ENCODE peak calls at places on chromosomes 16 and 17, in nine cellular contexts. D is COR-L47; J is cardiac fibroblast; Z is lower lobe of right lung; W is EL; R is fibroblast of the conjunctiva; C is RPMI7951; V is stimulated activated CD8-positive, alpha-beta memory T cell treated with anti-CD3 and anti-CD28 coated beads, Interleukin-7, amount 100 ng/mL, for 4 hours; K is NCI-H774. N is an unnamed sample.

GRCh38 chr17:37568350-37569053 is 40.7 kb downstream of the SYNRG start:
- DNase-seq in D (no peak), J (peak; percentile 5), Z (no peak), W (no peak), R (no peak), C (no peak), V (no peak), K (no peak), N (no peak)

GRCh38 chr16:58409316-58409973 is 17.2 kb downstream of the GINS3 start:
- DNase-seq in D (no peak), J (peak; percentile 71), Z (peak; percentile 52), W (no peak), R (peak; percentile 42), C (peak; percentile 83), V (no peak), K (no peak), N (no peak)

GRCh38 chr17:64073771-64074703 is 53.6 kb upstream of the ICAM2 start:
- DNase-seq in D (peak; percentile 68), J (no peak), Z (no peak), W (no peak), R (no peak), C (no peak), V (no peak), K (peak; percentile 93), N (peak; percentile 64)

GRCh38 chr17:75388476-75389030 is 16.9 kb downstream of the GRB2 start:
- DNase-seq in D (no peak), J (no peak), Z (no peak), W (no peak), R (no peak), C (no peak), V (no peak), K (no peak), N (no peak)

GRCh38 chr16:67150833-67151396 is at the start of gene B3GNT9:
- DNase-seq in D (peak; percentile 65), J (peak; percentile 80), Z (peak; percentile 84), W (peak; percentile 80), R (peak; percentile 41), C (peak; percentile 74), V (no peak), K (peak; percentile 28), N (peak; percentile 57)

GRCh38 chr17:78946131-78946530 is 20.9 kb upstream of the TIMP2 start:
- DNase-seq in D (no peak), J (no peak), Z (no peak), W (no peak), R (no peak), C (no peak), V (no peak), K (no peak), N (no peak)

GRCh38 chr16:79723583-79724168 is 123.1 kb upstream of the MAF start:
- DNase-seq in D (no peak), J (no peak), Z (no peak), W (no peak), R (no peak), C (no peak), V (no peak), K (no peak), N (no peak)

GRCh38 chr17:1053661-1054360 is 56.9 kb downstream of the TIMM22 start:
- DNase-seq in D (no peak), J (no peak), Z (peak; percentile 37), W (no peak), R (no peak), C (no peak), V (no peak), K (no peak), N (no peak)

GRCh38 chr16:4868573-4868972 is 21.3 kb downstream of the UBN1 start:
- DNase-seq in D (no peak), J (no peak), Z (no peak), W (no peak), R (no peak), C (no peak), V (no peak), K (no peak), N (no peak)

GRCh38 chr17:36144014-36144413 is 32.4 kb downstream of the TBC1D3B start:
- DNase-seq in D (no peak), J (no peak), Z (no peak), W (no peak), R (no peak), C (no peak), V (no peak), K (no peak), N (no peak)

GRCh38 chr16:26665166-26665939 is 401.4 kb upstream of the C16orf82 start:
- DNase-seq in D (no peak), J (no peak), Z (no peak), W (no peak), R (no peak), C (no peak), V (no peak), K (peak; percentile 94), N (no peak)

GRCh38 chr16:89365044-89365467 is 125.3 kb downstream of the ANKRD11 start:
- DNase-seq in D (no peak), J (peak; percentile 91), Z (no peak), W (peak; percentile 83), R (no peak), C (peak; percentile 80), V (no peak), K (no peak), N (no peak)

GRCh38 chr16:4288148-4288921 is 15.5 kb upstream of the TFAP4 start:
- DNase-seq in D (peak; percentile 65), J (peak; percentile 79), Z (peak; percentile 88), W (peak; percentile 66), R (no peak), C (peak; percentile 52), V (peak; percentile 64), K (peak; percentile 62), N (peak; percentile 90)

GRCh38 chr17:76820523-76820922 is 47.7 kb upstream of the MGAT5B start:
- DNase-seq in D (peak; percentile 52), J (no peak), Z (no peak), W (no peak), R (no peak), C (no peak), V (no peak), K (no peak), N (no peak)

GRCh38 chr17:81291662-81292061 is 3.4 kb downstream of the SLC38A10 start:
- DNase-seq in D (peak; percentile 62), J (peak; percentile 69), Z (peak; percentile 84), W (peak; percentile 27), R (no peak), C (no peak), V (peak; percentile 61), K (peak; percentile 8), N (peak; percentile 82)